ENCODE peak calls at places on chromosomes 13 and 19, in nine cellular contexts. One of them, this sample, is unnamed.
A peak's percentile ranks its signal among the peaks of the same experiment; 100 is the strongest.

GRCh38 chr13:29771247-29771646 is 79.2 kb downstream of the UBL3 start:
- DNase-seq in thoracic aorta: no peak
- DNase-seq in HT1080: peak; percentile 31
- DNase-seq in stimulated activated CD4-positive, alpha-beta T cell treated with anti-CD3 and anti-CD28 coated beads, Interleukin-15, amount 100 ng/mL, for 1 hour: no peak
- DNase-seq in small intestine: peak; percentile 56
- DNase-seq in M059J: peak; percentile 22
- DNase-seq in skeletal muscle cell: no peak
- DNase-seq in lower leg skin: no peak
- DNase-seq in NCI-H82: peak; percentile 73
- DNase-seq in this sample: peak; percentile 48

GRCh38 chr19:39543477-39543857 is 3.5 kb upstream of the EID2 start:
- DNase-seq in thoracic aorta: no peak
- DNase-seq in lower leg skin: no peak
- DNase-seq in skeletal muscle cell: no peak
- DNase-seq in NCI-H82: no peak
- DNase-seq in HT1080: no peak
- DNase-seq in small intestine: no peak
- DNase-seq in stimulated activated CD4-positive, alpha-beta T cell treated with anti-CD3 and anti-CD28 coated beads, Interleukin-15, amount 100 ng/mL, for 1 hour: no peak
- DNase-seq in M059J: no peak
- DNase-seq in this sample: no peak

GRCh38 chr19:39471756-39472536 is 8.7 kb upstream of the TIMM50 start:
- DNase-seq in HT1080: no peak
- DNase-seq in stimulated activated CD4-positive, alpha-beta T cell treated with anti-CD3 and anti-CD28 coated beads, Interleukin-15, amount 100 ng/mL, for 1 hour: no peak
- DNase-seq in M059J: no peak
- DNase-seq in thoracic aorta: no peak
- DNase-seq in skeletal muscle cell: no peak
- DNase-seq in small intestine: no peak
- DNase-seq in lower leg skin: no peak
- DNase-seq in NCI-H82: no peak
- DNase-seq in this sample: no peak

GRCh38 chr13:113950451-113951245 is 23.2 kb downstream of the C13orf46 start:
- DNase-seq in M059J: no peak
- DNase-seq in NCI-H82: no peak
- DNase-seq in thoracic aorta: no peak
- DNase-seq in small intestine: no peak
- DNase-seq in skeletal muscle cell: no peak
- DNase-seq in lower leg skin: no peak
- DNase-seq in stimulated activated CD4-positive, alpha-beta T cell treated with anti-CD3 and anti-CD28 coated beads, Interleukin-15, amount 100 ng/mL, for 1 hour: no peak
- DNase-seq in HT1080: no peak
- DNase-seq in this sample: no peak

GRCh38 chr19:49073514-49074378 is 1.2 kb upstream of the KCNA7 start:
- DNase-seq in stimulated activated CD4-positive, alpha-beta T cell treated with anti-CD3 and anti-CD28 coated beads, Interleukin-15, amount 100 ng/mL, for 1 hour: no peak
- DNase-seq in NCI-H82: peak; percentile 83
- DNase-seq in lower leg skin: no peak
- DNase-seq in skeletal muscle cell: no peak
- DNase-seq in small intestine: no peak
- DNase-seq in M059J: peak; percentile 45
- DNase-seq in HT1080: peak; percentile 26
- DNase-seq in thoracic aorta: no peak
- DNase-seq in this sample: peak; percentile 45

GRCh38 chr13:112708560-112709240 is 18.9 kb downstream of the ATP11A start:
- DNase-seq in M059J: no peak
- DNase-seq in stimulated activated CD4-positive, alpha-beta T cell treated with anti-CD3 and anti-CD28 coated beads, Interleukin-15, amount 100 ng/mL, for 1 hour: no peak
- DNase-seq in skeletal muscle cell: no peak
- DNase-seq in thoracic aorta: no peak
- DNase-seq in HT1080: no peak
- DNase-seq in lower leg skin: no peak
- DNase-seq in NCI-H82: no peak
- DNase-seq in small intestine: no peak
- DNase-seq in this sample: no peak

GRCh38 chr19:42317535-42317934 is 4.4 kb downstream of the TMEM145 start:
- DNase-seq in skeletal muscle cell: no peak
- DNase-seq in thoracic aorta: no peak
- DNase-seq in lower leg skin: no peak
- DNase-seq in NCI-H82: no peak
- DNase-seq in stimulated activated CD4-positive, alpha-beta T cell treated with anti-CD3 and anti-CD28 coated beads, Interleukin-15, amount 100 ng/mL, for 1 hour: no peak
- DNase-seq in small intestine: no peak
- DNase-seq in HT1080: no peak
- DNase-seq in M059J: no peak
- DNase-seq in this sample: no peak

GRCh38 chr19:5893907-5894703 is 9.5 kb downstream of the NDUFA11 start:
- DNase-seq in M059J: no peak
- DNase-seq in stimulated activated CD4-positive, alpha-beta T cell treated with anti-CD3 and anti-CD28 coated beads, Interleukin-15, amount 100 ng/mL, for 1 hour: no peak
- DNase-seq in NCI-H82: no peak
- DNase-seq in small intestine: no peak
- DNase-seq in lower leg skin: no peak
- DNase-seq in skeletal muscle cell: no peak
- DNase-seq in HT1080: no peak
- DNase-seq in thoracic aorta: no peak
- DNase-seq in this sample: no peak

GRCh38 chr19:20279516-20279915 is 112.5 kb downstream of the ZNF486 start:
- DNase-seq in stimulated activated CD4-positive, alpha-beta T cell treated with anti-CD3 and anti-CD28 coated beads, Interleukin-15, amount 100 ng/mL, for 1 hour: no peak
- DNase-seq in thoracic aorta: no peak
- DNase-seq in HT1080: no peak
- DNase-seq in M059J: no peak
- DNase-seq in lower leg skin: no peak
- DNase-seq in NCI-H82: no peak
- DNase-seq in skeletal muscle cell: no peak
- DNase-seq in small intestine: no peak
- DNase-seq in this sample: no peak

GRCh38 chr13:106415427-106415826 is 120.0 kb downstream of the EFNB2 start:
- DNase-seq in lower leg skin: no peak
- DNase-seq in HT1080: no peak
- DNase-seq in skeletal muscle cell: no peak
- DNase-seq in stimulated activated CD4-positive, alpha-beta T cell treated with anti-CD3 and anti-CD28 coated beads, Interleukin-15, amount 100 ng/mL, for 1 hour: no peak
- DNase-seq in M059J: no peak
- DNase-seq in thoracic aorta: no peak
- DNase-seq in small intestine: peak; percentile 39
- DNase-seq in NCI-H82: no peak
- DNase-seq in this sample: no peak